ENCODE peak calls at places on chromosomes 4 and X, in seven cellular contexts. M is body of pancreas, R is lower leg skin, V is HCT116, P is heart left ventricle, L is upper lobe of left lung, F is A549. O is an unnamed sample.
A peak's percentile ranks its signal among the peaks of the same experiment; 100 is the strongest.

GRCh38 chr4:80201326-80202151 is 4.2 kb downstream of the PRDM8 start:
- DNase-seq in M (peak; percentile 37), R (no peak), V (no peak), P (peak; percentile 57), L (peak; percentile 47), F (no peak), O (peak; percentile 93)

GRCh38 chrX:10265775-10266174 is 109.0 kb downstream of the CLCN4 start:
- DNase-seq in M (no peak), R (no peak), V (no peak), P (no peak), L (no peak), F (no peak), O (no peak)

GRCh38 chr4:7805533-7806079 is 134.1 kb downstream of the AFAP1 start:
- DNase-seq in M (peak; percentile 90), R (peak; percentile 60), V (no peak), P (no peak), L (peak; percentile 87), F (peak; percentile 54), O (no peak)

GRCh38 chrX:80808160-80808735 is 1.4 kb downstream of the BRWD3 start:
- DNase-seq in M (peak; percentile 73), R (peak; percentile 90), V (peak; percentile 64), P (peak; percentile 80), L (peak; percentile 82), F (peak; percentile 15), O (peak; percentile 85)

GRCh38 chrX:148929686-148930085 is 429.3 kb downstream of the AFF2 start:
- DNase-seq in M (no peak), R (no peak), V (no peak), P (no peak), L (no peak), F (no peak), O (no peak)

GRCh38 chrX:23373129-23373804 is 38.6 kb downstream of the PTCHD1 start:
- DNase-seq in M (no peak), R (no peak), V (no peak), P (no peak), L (no peak), F (no peak), O (no peak)

GRCh38 chr4:45442466-45442865 is 681.4 kb downstream of the GABRG1 start:
- DNase-seq in M (no peak), R (no peak), V (no peak), P (no peak), L (no peak), F (no peak), O (peak; percentile 11)

GRCh38 chr4:138035781-138036258 is 206.3 kb downstream of the SLC7A11 start:
- DNase-seq in M (no peak), R (no peak), V (peak; percentile 53), P (no peak), L (no peak), F (peak; percentile 38), O (peak; percentile 75)

GRCh38 chrX:69107231-69107739 is 58.0 kb downstream of the PJA1 start:
- DNase-seq in M (peak; percentile 42), R (no peak), V (no peak), P (no peak), L (no peak), F (no peak), O (no peak)

GRCh38 chr4:111494971-111495370 is 650.3 kb upstream of the FAM241A start:
- DNase-seq in M (no peak), R (no peak), V (no peak), P (no peak), L (no peak), F (no peak), O (no peak)

GRCh38 chrX:152139589-152139988 is 1.2 kb upstream of the MAGEA10 start:
- DNase-seq in M (no peak), R (no peak), V (no peak), P (no peak), L (no peak), F (no peak), O (no peak)

DNA sequence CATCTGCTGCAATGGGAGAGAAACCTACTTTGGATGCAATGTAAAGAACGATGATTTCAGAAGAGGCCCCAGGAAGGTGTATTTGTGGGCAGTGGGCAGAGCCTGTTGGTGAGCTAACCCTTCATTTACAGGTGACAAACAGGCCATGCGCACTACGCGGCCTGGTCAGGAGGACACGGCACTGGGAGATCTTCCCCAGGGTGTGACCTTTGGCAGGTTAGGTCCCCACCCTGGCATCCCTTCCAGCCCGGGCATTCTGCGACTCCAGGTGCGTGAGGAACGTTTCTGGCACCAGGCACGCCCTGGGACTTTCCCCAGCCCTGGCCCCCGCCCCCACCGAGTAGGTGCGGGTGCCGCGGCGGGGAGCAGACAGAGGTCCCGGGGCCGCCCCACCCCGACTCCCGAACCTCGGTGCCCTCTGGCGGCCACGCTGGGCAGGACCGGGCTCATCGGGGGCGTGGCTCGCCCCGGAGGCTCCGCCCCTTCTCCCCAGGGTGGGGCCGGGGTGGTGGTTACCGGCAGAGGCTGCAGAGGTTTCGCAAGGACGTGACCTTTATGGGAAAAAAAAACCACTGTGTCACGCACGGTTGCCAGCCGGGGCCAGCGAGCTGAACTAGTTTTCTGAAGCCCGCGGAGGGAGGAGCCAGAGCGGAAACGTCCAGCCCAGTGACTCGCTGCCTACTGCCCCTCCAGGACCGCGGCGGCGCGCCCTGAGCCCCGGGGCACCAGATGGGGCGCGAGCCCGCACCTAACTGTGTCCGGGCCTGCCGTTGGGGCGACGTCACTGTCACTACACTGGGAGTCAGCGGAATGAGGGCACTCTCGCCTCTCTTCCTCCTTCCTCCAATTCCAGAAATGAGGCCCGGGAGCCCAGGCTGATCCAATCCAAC is 5.0 kb upstream of the NYX start:
- DNase-seq in M (peak; percentile 86), R (peak; percentile 96), V (peak; percentile 64), P (peak; percentile 76), L (peak; percentile 94), F (peak; percentile 76), O (peak; percentile 94)
- TF ChIP-seq POLR2A in M (peak; percentile 64), R (no peak), V (no peak), P (no peak), L (peak; percentile 73), F (peak; percentile 63), O (peak; percentile 41)

GRCh38 chr4:40721730-40722171 is 28.0 kb upstream of the NSUN7 start:
- DNase-seq in M (no peak), R (no peak), V (no peak), P (no peak), L (no peak), F (no peak), O (no peak)
- H3K4me3 ChIP-seq in M (no peak overlapping the region), R (no peak overlapping the region), V (no peak overlapping the region), P (no peak overlapping the region), L (no peak overlapping the region), F (no peak overlapping the region), O (no peak overlapping the region)

DNA sequence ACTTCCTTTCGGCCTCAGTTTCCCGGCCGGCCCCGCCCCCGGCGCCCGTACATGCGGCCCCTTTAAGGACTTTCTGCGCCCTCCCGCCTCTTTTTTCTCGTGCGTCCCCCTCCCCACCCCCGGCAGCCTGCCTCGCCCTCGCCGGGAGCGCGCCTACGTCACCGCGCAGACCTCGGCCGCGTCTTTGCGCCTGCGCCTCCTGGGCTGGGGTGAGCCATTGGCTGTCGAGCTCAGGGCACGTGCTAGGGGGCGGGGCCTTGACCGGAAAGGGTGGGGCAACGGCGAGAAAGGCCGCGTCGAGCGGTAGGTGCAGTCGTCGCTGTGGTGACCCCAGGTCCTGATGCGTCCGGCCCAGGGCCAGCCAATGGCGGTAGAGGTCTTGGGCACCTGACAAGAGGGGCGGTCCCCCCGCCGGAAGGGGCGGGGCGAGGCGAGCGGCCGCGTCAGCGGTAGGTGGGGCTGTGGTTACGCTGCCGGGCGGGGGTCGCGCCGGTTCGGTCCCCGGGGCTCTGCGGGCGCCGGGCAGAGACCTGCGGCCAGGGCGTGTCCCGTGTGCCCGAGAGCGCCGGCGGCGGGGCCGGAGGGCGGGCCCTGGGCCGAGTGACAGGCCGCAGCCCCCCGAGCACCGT is at the start of gene UVSSA:
- DNase-seq in M (peak; percentile 100), R (peak; percentile 100), V (peak; percentile 99), P (peak; percentile 100), L (peak; percentile 100), F (peak; percentile 98), O (peak; percentile 100)
- TF ChIP-seq POLR2A in M (peak; percentile 31), R (no peak), V (no peak), P (peak; percentile 77), L (peak; percentile 97), F (peak; percentile 47), O (peak; percentile 74)

DNA sequence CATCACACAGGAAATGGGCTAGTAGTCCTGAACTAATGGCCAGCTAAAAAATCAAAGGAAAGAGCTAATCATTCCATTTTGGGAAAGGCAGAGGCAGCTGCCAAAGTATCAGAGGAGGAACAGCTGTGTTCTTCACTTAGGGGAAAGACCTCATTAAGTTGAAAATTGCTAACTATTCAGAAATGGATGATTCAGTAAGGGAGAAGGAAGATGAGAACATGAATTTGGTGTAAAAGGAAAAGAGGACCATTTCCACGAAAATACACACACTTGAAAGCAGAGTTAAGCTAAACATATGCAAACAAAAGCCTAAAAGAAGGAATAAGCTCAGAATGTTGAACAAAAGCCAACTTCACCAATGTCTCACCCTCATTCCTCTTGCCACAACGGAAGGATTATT is 90.4 kb downstream of the PCDH19 start:
- DNase-seq in M (no peak), R (no peak), V (no peak), P (no peak), L (no peak), F (no peak), O (no peak)
- H3K4me3 ChIP-seq in M (no peak overlapping the region), R (no peak overlapping the region), V (no peak overlapping the region), P (no peak overlapping the region), L (no peak overlapping the region), F (no peak overlapping the region), O (no peak overlapping the region)

GRCh38 chrX:140475025-140475424 is 29.8 kb downstream of the SOX3 start:
- DNase-seq in M (no peak), R (no peak), V (no peak), P (no peak), L (no peak), F (no peak), O (no peak)
- TF ChIP-seq POLR2A in M (no peak), R (no peak), V (no peak), P (no peak), L (no peak), F (no peak), O (no peak)

GRCh38 chr4:11429646-11430045 is 952 bp upstream of the HS3ST1 start:
- DNase-seq in M (no peak), R (no peak), V (no peak), P (no peak), L (no peak), F (no peak), O (no peak)
- H3K4me3 ChIP-seq in M (peak overlapping the region; percentile 40), R (peak overlapping the region; percentile 55), V (peak overlapping the region; percentile 91), P (peak overlapping the region; percentile 62), L (peak overlapping the region; percentile 64), F (peak overlapping the region; percentile 60), O (no peak overlapping the region)

DNA sequence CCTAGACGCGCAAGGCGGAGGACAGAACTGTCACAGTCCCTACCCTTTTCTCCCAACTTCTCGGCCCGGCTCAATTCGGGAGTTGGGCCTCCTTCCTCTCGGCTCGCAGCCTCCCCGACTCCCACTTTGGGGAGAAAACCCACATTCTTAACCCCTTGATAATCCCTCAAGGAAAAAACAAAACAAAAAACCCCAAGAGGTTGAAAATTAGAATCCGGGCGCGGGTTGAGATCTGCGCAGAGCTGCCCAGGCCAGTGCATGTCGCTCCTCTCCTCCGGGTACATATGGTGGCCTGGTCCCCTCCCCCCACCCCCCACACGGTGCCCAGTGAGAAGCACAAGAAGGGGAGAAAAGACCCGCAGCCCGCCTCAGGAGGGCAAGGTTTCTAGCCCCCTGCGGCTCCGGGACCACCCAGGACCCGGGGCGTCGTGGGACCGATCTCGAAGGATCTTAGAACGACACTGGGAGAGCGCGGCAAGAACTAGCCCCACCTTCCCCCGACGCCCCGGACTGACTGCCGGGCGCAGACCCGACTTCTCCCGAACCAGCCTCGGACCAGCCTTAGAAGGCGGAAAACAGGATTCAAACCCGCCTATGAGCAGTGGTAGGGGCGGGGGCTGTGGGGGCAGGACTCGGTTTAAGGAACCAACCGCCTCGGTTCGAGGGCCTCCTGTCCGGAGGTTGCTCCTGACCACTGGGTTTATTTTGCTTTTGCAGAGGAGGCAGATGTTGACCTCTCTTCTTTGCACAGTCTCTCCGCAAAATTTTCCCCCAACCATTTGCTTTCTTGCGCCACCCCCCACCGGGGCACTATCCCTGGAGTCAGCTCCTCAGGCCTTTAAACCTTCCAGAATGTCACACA is 2.5 kb upstream of the PDGFRA start:
- DNase-seq in M (peak; percentile 38), R (peak; percentile 93), V (no peak), P (peak; percentile 52), L (peak; percentile 46), F (no peak), O (no peak)
- TF ChIP-seq POLR2A in M (peak; percentile 23), R (no peak), V (no peak), P (no peak), L (peak; percentile 52), F (no peak), O (no peak)

O was measured in NB4.